ENCODE peak calls at places on chromosomes 5 and 9, in ten cellular contexts. N is spleen, X is suprapubic skin, B is A549, Y is IMR-90, O is ovary, W is heart left ventricle, D is transverse colon, K is endothelial cell of umbilical vein, T is HCT116. Q is an unnamed sample.

GRCh38 chr5:149728303-149728702 is 1.8 kb upstream of the PPARGC1B start:
- DNase-seq in D (peak), B (no peak), Y (no peak), K (no peak), O (no peak), T (no peak), N (no peak), X (no peak), W (no peak), Q (peak)

GRCh38 chr5:92435781-92436180 is 1052.7 kb upstream of the ARRDC3 start:
- DNase-seq in O (no peak), N (peak), X (no peak), W (no peak), Y (no peak), T (no peak), B (no peak), K (no peak), D (no peak), Q (no peak)

GRCh38 chr5:175347027-175347426 is 97.0 kb downstream of the DRD1 start:
- DNase-seq in K (no peak), X (no peak), W (no peak), T (peak), B (peak), Y (peak), O (no peak), D (no peak), N (no peak), Q (no peak)

GRCh38 chr5:33230467-33231078 is 210.2 kb upstream of the TARS1 start:
- DNase-seq in O (no peak), N (no peak), Y (no peak), D (no peak), B (no peak), T (no peak), W (no peak), K (peak), X (no peak), Q (no peak)

GRCh38 chr9:121297414-121297813 is 29.5 kb downstream of the GSN start:
- DNase-seq in X (no peak), D (no peak), N (no peak), K (no peak), Y (no peak), W (no peak), T (no peak), B (no peak), O (no peak), Q (no peak)

GRCh38 chr5:155475318-155475717 is 461.8 kb downstream of the KIF4B start:
- DNase-seq in W (no peak), T (no peak), X (no peak), K (no peak), O (no peak), B (no peak), N (no peak), Y (no peak), D (no peak), Q (no peak)

GRCh38 chr9:5748438-5748837 is 84.5 kb downstream of the ERMP1 start:
- DNase-seq in W (no peak), O (no peak), B (no peak), D (no peak), K (no peak), T (no peak), N (no peak), Y (no peak), X (no peak), Q (no peak)

GRCh38 chr9:19493174-19493811 is 84.5 kb downstream of the ACER2 start:
- DNase-seq in N (no peak), T (peak), O (peak), W (peak), X (peak), K (peak), D (peak), Y (peak), B (peak), Q (peak)

GRCh38 chr9:100670719-100671118 is 92.8 kb downstream of the CAVIN4 start:
- DNase-seq in X (no peak), D (no peak), O (no peak), B (no peak), N (no peak), T (no peak), W (no peak), Y (no peak), K (no peak), Q (no peak)

GRCh38 chr9:113837349-113837748 is 38.8 kb upstream of the ZNF618 start:
- DNase-seq in K (no peak), Y (no peak), W (no peak), X (no peak), D (no peak), B (no peak), T (no peak), N (no peak), O (no peak), Q (no peak)

GRCh38 chr9:127349483-127350127 is 47.4 kb upstream of the SLC2A8 start:
- DNase-seq in K (no peak), N (no peak), D (no peak), B (no peak), W (no peak), X (no peak), T (no peak), Y (no peak), O (no peak), Q (peak)

GRCh38 chr5:126481243-126481642 is 58.0 kb downstream of the GRAMD2B start:
- DNase-seq in K (no peak), X (no peak), T (no peak), Y (peak), W (no peak), N (no peak), O (no peak), D (no peak), B (no peak), Q (no peak)

GRCh38 chr5:146794326-146795029 is 84.1 kb downstream of the PPP2R2B start:
- DNase-seq in B (no peak), W (no peak), Y (no peak), D (no peak), K (no peak), X (no peak), T (no peak), N (no peak), O (no peak), Q (no peak)

GRCh38 chr9:133075925-133076324 is 14.1 kb downstream of the CEL start:
- DNase-seq in D (no peak), K (no peak), X (no peak), O (peak), B (no peak), T (no peak), Y (peak), N (no peak), W (no peak), Q (no peak)

GRCh38 chr5:36150676-36151433 is 832 bp downstream of the LMBRD2 start:
- DNase-seq in K (peak), T (peak), D (peak), Y (peak), O (no peak), B (peak), X (no peak), W (peak), N (peak), Q (peak)

GRCh38 chr5:157354825-157355224 is 88.9 kb downstream of the CYFIP2 start:
- DNase-seq in Y (no peak), O (no peak), N (no peak), D (no peak), W (no peak), X (no peak), B (peak), K (no peak), T (no peak), Q (no peak)

GRCh38 chr9:18605763-18606162 is 131.8 kb downstream of the ADAMTSL1 start:
- DNase-seq in W (peak), K (peak), Y (peak), D (no peak), X (no peak), B (no peak), N (no peak), T (no peak), O (peak), Q (peak)

GRCh38 chr9:111516061-111516465 is 8.9 kb upstream of the ZNF483 start:
- DNase-seq in Y (peak), K (no peak), B (peak), X (no peak), N (no peak), W (no peak), T (no peak), D (no peak), O (no peak), Q (no peak)

GRCh38 chr5:81450940-81451339 is 57.0 kb upstream of the ACOT12 start:
- DNase-seq in W (no peak), O (no peak), K (peak), N (no peak), D (no peak), Y (peak), B (peak), T (no peak), X (no peak), Q (no peak)

GRCh38 chr5:53424691-53425597 is 55.5 kb upstream of the FST start:
- DNase-seq in K (no peak), D (no peak), Y (no peak), W (no peak), X (no peak), B (no peak), T (no peak), O (no peak), N (no peak), Q (no peak)

GRCh38 chr9:134655591-134656333 is 14.2 kb downstream of the COL5A1 start:
- DNase-seq in X (no peak), N (peak), D (no peak), Y (no peak), W (peak), O (no peak), K (no peak), T (no peak), B (no peak), Q (no peak)

DNA sequence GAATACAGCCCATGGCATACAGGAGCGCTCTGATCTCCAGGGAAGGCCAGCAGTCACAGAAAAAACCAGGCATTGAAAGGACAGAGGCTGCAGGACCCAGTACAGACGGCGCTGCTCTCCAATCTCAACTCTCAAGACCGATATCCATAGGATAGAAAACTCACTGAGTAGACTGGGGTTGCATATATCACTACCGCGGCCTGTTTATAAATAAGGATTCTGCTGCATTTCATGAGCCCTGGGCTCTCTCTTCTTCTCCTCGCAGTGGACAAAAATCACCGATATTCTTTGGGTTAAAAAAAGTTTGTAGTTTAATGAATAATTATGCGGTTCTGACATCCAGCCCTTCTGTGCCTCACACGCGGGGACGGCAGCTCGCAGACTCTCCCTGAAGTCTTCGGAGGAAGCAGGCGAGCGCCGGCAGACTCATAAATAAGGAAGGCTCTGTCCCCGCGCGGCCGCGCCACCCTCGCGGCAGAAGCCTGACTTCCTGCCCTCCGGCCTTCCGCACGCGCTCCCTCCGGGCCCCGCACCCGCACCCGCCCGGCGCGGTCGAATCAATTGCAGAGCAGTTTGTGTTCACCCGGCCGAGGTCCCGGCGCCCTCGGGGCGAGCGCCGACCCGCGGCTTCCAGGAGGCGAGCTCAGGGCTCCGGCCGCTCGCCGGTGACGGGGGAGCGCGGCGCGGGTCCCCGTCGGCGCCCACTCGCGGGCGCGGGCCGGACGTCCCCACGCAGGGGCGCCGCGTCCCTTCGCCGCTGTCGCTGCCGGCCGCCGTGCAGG is at the start of gene FAM78A:
- DNase-seq in O (no peak), X (no peak), Y (no peak), W (peak), K (peak), B (no peak), T (no peak), N (peak), D (peak), Q (peak)
- TF ChIP-seq POLR2A in O (no peak), X (no peak), Y (no peak), W (no peak), K (no peak), B (no peak), T (no peak), N (no peak), D (no peak), Q (no peak)

DNA sequence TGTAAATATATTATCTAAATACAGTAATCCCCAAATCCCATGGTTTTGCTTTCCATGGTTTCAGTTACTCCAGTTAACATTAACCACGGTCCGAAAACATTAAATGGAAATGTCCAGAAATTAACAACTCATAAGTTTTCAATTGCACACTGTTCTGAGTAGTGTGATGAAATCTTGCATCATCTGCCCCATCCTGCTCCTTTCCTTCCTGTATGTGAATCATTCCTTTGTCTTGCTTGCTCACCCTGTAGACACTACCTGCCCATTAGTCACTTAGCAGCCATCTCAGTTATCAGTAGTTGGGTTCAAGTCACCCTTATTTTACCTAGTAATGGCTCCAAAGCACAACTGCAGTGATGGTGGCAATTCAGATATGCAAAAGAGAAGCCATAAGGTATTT is 1568.5 kb upstream of the WWC1 start:
- DNase-seq in X (no peak), O (no peak), Y (no peak), K (no peak), T (no peak), N (no peak), B (peak), W (no peak), D (no peak), Q (no peak)
- H3K27ac ChIP-seq in X (no peak), O (no peak), Y (no peak), K (no peak), T (no peak), N (no peak), B (peak), W (no peak), D (no peak), Q (no peak)

GRCh38 chr9:38127271-38127839 is 58.3 kb upstream of the SHB start:
- DNase-seq in X (no peak), T (no peak), O (no peak), K (no peak), Y (peak), B (no peak), D (no peak), W (no peak), N (no peak), Q (no peak)

GRCh38 chr9:38130724-38131123 is 61.7 kb upstream of the SHB start:
- DNase-seq in O (no peak), W (no peak), D (no peak), K (no peak), T (no peak), X (no peak), B (no peak), Y (no peak), N (no peak), Q (no peak)

GRCh38 chr9:38131729-38132128 is 62.7 kb upstream of the SHB start:
- DNase-seq in W (no peak), T (no peak), D (no peak), O (no peak), N (no peak), K (no peak), Y (no peak), B (no peak), X (no peak), Q (no peak)

GRCh38 chr9:38128752-38129270 is 59.8 kb upstream of the SHB start:
- DNase-seq in O (no peak), N (no peak), D (no peak), X (no peak), T (no peak), B (no peak), K (no peak), W (no peak), Y (no peak), Q (no peak)

GRCh38 chr9:38129366-38129765 is 60.3 kb upstream of the SHB start:
- DNase-seq in W (no peak), K (no peak), T (no peak), B (no peak), D (no peak), Y (no peak), N (no peak), O (no peak), X (no peak), Q (no peak)
- TF ChIP-seq POLR2A in W (no peak), K (no peak), T (no peak), B (no peak), D (no peak), Y (no peak), N (no peak), O (no peak), X (no peak), Q (no peak)

GRCh38 chr9:76798527-76798926 is 34.3 kb downstream of the PCA3 start:
- DNase-seq in D (no peak), W (no peak), T (no peak), B (no peak), K (no peak), Y (no peak), N (no peak), X (no peak), O (no peak), Q (no peak)
- H3K27ac ChIP-seq in D (no peak), W (no peak), T (no peak), B (no peak), K (no peak), Y (no peak), N (no peak), X (no peak), O (no peak), Q (no peak)

GRCh38 chr5:74625742-74626241 is 14.7 kb downstream of the ENC1 start:
- DNase-seq in B (no peak), Y (no peak), T (no peak), W (no peak), X (no peak), O (no peak), N (no peak), K (peak), D (no peak), Q (peak)

GRCh38 chr5:74624931-74625505 is 15.5 kb downstream of the ENC1 start:
- DNase-seq in T (no peak), B (no peak), Y (no peak), W (no peak), O (no peak), N (no peak), D (no peak), K (no peak), X (no peak), Q (no peak)

GRCh38 chr5:74626386-74627222 is 13.9 kb downstream of the ENC1 start:
- DNase-seq in K (no peak), Y (no peak), T (no peak), B (no peak), W (no peak), X (no peak), O (no peak), D (no peak), N (no peak), Q (no peak)

GRCh38 chr5:74629326-74629725 is 11.2 kb downstream of the ENC1 start:
- DNase-seq in D (no peak), B (no peak), Y (no peak), K (no peak), W (no peak), O (no peak), N (no peak), T (no peak), X (no peak), Q (no peak)

GRCh38 chr5:74627511-74628120 is 12.9 kb downstream of the ENC1 start:
- DNase-seq in B (no peak), W (no peak), X (no peak), T (no peak), D (no peak), K (no peak), Y (no peak), O (no peak), N (no peak), Q (no peak)
- TF ChIP-seq POLR2A in B (no peak), W (no peak), X (no peak), T (no peak), D (no peak), K (no peak), Y (no peak), O (no peak), N (no peak), Q (no peak)

DNA sequence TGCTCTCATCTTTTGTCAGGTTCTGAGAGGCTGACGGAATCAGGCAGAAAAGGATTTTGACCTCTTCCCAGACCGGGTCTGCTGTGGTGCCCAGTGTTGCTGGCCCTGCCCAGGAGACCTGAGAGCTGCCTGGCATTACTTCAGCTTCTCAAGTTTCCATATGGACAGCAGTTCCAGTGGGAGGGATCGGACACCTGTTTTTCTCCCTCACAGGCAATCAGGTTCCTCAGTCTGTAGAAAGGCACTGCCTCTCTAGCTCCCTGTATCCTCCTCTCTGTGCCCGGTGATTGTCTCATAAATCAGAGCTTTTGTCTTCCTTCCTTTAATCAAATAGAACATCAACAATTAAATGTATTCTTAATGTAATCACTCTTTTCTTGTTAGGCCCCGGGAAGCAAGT is 198.7 kb downstream of the SEMA6A start:
- DNase-seq in N (no peak), X (no peak), O (no peak), K (peak), Y (no peak), D (no peak), B (no peak), W (no peak), T (no peak), Q (no peak)
- H3K27ac ChIP-seq in N (no peak), X (no peak), O (no peak), K (no peak), Y (no peak), D (no peak), B (no peak), W (no peak), T (no peak), Q (no peak)

GRCh38 chr9:136410500-136411287 is at the start of the genes ENTR1 and PMPCA:
- DNase-seq in X (peak), K (peak), Y (peak), W (peak), D (peak), N (peak), T (peak), B (peak), O (peak), Q (peak)

GRCh38 chr9:136412912-136413420 is 2.5 kb downstream of the PMPCA start:
- DNase-seq in O (no peak), B (no peak), N (no peak), W (no peak), D (no peak), T (no peak), Y (no peak), X (no peak), K (no peak), Q (no peak)

GRCh38 chr9:136409557-136410455 is 608 bp downstream of the ENTR1 start:
- DNase-seq in W (peak), K (peak), O (no peak), D (peak), Y (peak), X (peak), B (peak), N (peak), T (no peak), Q (peak)

GRCh38 chr9:136407911-136408310 is 2.5 kb downstream of the ENTR1 start:
- DNase-seq in O (no peak), Y (no peak), W (no peak), N (no peak), T (no peak), K (no peak), B (no peak), X (no peak), D (no peak), Q (no peak)

DNA sequence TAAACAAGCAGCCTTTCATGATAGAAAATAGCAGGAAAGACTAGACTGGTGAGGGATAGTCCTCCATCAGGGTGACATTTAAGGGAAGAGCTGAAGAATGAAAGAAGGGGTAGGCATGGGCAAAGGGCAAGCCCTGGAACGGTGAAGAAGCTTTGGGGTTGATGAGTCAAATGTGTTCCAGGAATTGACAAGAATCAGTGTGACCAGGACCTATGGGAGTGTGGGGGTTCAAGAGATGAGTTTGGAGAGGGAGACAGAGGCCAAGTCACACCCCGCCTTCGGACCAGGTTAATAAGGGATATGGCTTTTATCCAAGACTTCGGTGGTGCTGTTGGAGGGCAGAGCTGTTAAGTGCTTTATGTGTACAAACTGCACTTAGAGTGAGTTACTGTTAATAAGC is 900 bp downstream of the PMPCA start:
- DNase-seq in D (no peak), W (no peak), O (no peak), B (no peak), Y (no peak), T (no peak), N (no peak), K (no peak), X (no peak), Q (no peak)
- TF ChIP-seq POLR2A in D (no peak), W (no peak), O (no peak), B (no peak), Y (no peak), T (no peak), N (no peak), K (no peak), X (no peak), Q (no peak)